ENCODE peak calls at places on chromosomes 6 and 20, in six cellular contexts. I is brain microvascular endothelial cell, A is fibroblast of pulmonary artery, U is transverse colon, R is A549, H is fibroblast of mammary gland. F is an unnamed sample.

GRCh38 chr20:1299522-1299921 is 29.4 kb downstream of the SDCBP2 start:
- DNase-seq in I (no peak), A (no peak), U (no peak), R (peak), H (no peak), F (no peak)

GRCh38 chr6:24489470-24489869 is at the start of gene GPLD1:
- DNase-seq in I (no peak), A (no peak), U (no peak), R (no peak), H (no peak), F (no peak)

GRCh38 chr6:52691718-52692117 is 20.8 kb downstream of the TMEM14A start:
- DNase-seq in I (no peak), A (peak), U (no peak), R (no peak), H (peak), F (peak)

GRCh38 chr6:109869398-109870165 is 108.5 kb upstream of the GPR6 start:
- DNase-seq in I (no peak), A (peak), U (no peak), R (no peak), H (peak), F (no peak)

GRCh38 chr6:69155467-69155866 is 520.4 kb downstream of the ADGRB3 start:
- DNase-seq in I (no peak), A (peak), U (no peak), R (no peak), H (no peak), F (no peak)

GRCh38 chr6:119758385-119758784 is 408.8 kb upstream of the MAN1A1 start:
- DNase-seq in I (no peak), A (no peak), U (no peak), R (no peak), H (no peak), F (no peak)

GRCh38 chr6:165922309-165922794 is 245.3 kb downstream of the TBXT start:
- DNase-seq in I (peak), A (peak), U (no peak), R (peak), H (no peak), F (no peak)

GRCh38 chr6:9938801-9939200 is 476.1 kb downstream of the TFAP2A start:
- DNase-seq in I (no peak), A (no peak), U (no peak), R (no peak), H (no peak), F (no peak)

GRCh38 chr6:85126448-85127178 is 323.3 kb upstream of the NT5E start:
- DNase-seq in I (peak), A (peak), U (peak), R (peak), H (peak), F (peak)

GRCh38 chr20:3804254-3804751 is 8.2 kb downstream of the CDC25B start:
- DNase-seq in I (no peak), A (no peak), U (no peak), R (no peak), H (no peak), F (no peak)

GRCh38 chr6:84434550-84434949 is 207.1 kb upstream of the CEP162 start:
- DNase-seq in I (no peak), A (no peak), U (no peak), R (no peak), H (no peak), F (no peak)

GRCh38 chr6:53793318-53793975 is 1.4 kb upstream of the LRRC1 start:
- DNase-seq in I (peak), A (peak), U (peak), R (peak), H (peak), F (peak)

GRCh38 chr20:24587384-24588046 is 118.1 kb downstream of the SYNDIG1 start:
- DNase-seq in I (no peak), A (no peak), U (no peak), R (no peak), H (no peak), F (peak)

GRCh38 chr6:73866305-73866704 is 170.3 kb downstream of the CD109 start:
- DNase-seq in I (no peak), A (no peak), U (no peak), R (no peak), H (no peak), F (no peak)

GRCh38 chr6:288861-289260 is 3.4 kb upstream of the DUSP22 start:
- DNase-seq in I (no peak), A (no peak), U (no peak), R (no peak), H (no peak), F (no peak)

GRCh38 chr6:161374971-161375873 is 101.4 kb upstream of the AGPAT4 start:
- DNase-seq in I (no peak), A (no peak), U (peak), R (peak), H (peak), F (no peak)

GRCh38 chr6:76351275-76351674 is 278.8 kb upstream of the IMPG1 start:
- DNase-seq in I (no peak), A (no peak), U (no peak), R (peak), H (no peak), F (no peak)

GRCh38 chr6:83862776-83863471 is 3.4 kb downstream of the CYB5R4 start:
- DNase-seq in I (no peak), A (no peak), U (no peak), R (no peak), H (no peak), F (no peak)

GRCh38 chr6:4776967-4777925 is 1.0 kb downstream of the CDYL start:
- DNase-seq in I (peak), A (peak), U (peak), R (peak), H (peak), F (peak)

GRCh38 chr20:31670371-31671228 is 32.9 kb downstream of the COX4I2 start:
- DNase-seq in I (peak), A (no peak), U (peak), R (no peak), H (no peak), F (no peak)

GRCh38 chr6:105091140-105091829 is 88.5 kb downstream of the POPDC3 start:
- DNase-seq in I (no peak), A (no peak), U (no peak), R (no peak), H (no peak), F (no peak)

GRCh38 chr6:15400572-15401004 is 154.7 kb downstream of the JARID2 start:
- DNase-seq in I (peak), A (peak), U (peak), R (peak), H (no peak), F (no peak)

GRCh38 chr6:37209461-37210205 is 39.7 kb downstream of the PIM1 start:
- DNase-seq in I (no peak), A (no peak), U (no peak), R (no peak), H (no peak), F (no peak)

GRCh38 chr6:121247386-121247785 is 86.9 kb downstream of the TBC1D32 start:
- DNase-seq in I (peak), A (peak), U (no peak), R (no peak), H (peak), F (no peak)

GRCh38 chr20:50788045-50788867 is 6.6 kb upstream of the BCAS4 start:
- DNase-seq in I (peak), A (peak), U (no peak), R (peak), H (peak), F (peak)

GRCh38 chr20:41059236-41059635 is 30.6 kb downstream of the TOP1 start:
- DNase-seq in I (no peak), A (no peak), U (no peak), R (no peak), H (no peak), F (no peak)

GRCh38 chr20:58718729-58719128 is 26.1 kb downstream of the NPEPL1 start:
- DNase-seq in I (no peak), A (no peak), U (peak), R (no peak), H (no peak), F (no peak)

GRCh38 chr6:168995526-168996100 is 258.0 kb downstream of the THBS2 start:
- DNase-seq in I (no peak), A (no peak), U (no peak), R (no peak), H (no peak), F (no peak)

GRCh38 chr20:19121463-19121862 is 91.0 kb upstream of the SLC24A3 start:
- DNase-seq in I (no peak), A (no peak), U (peak), R (no peak), H (no peak), F (no peak)

GRCh38 chr6:146741609-146742008 is 142.8 kb downstream of the ADGB start:
- DNase-seq in I (peak), A (peak), U (no peak), R (no peak), H (peak), F (peak)

GRCh38 chr20:33674294-33675126 is at the start of gene NECAB3:
- DNase-seq in I (peak), A (peak), U (peak), R (peak), H (peak), F (peak)

DNA sequence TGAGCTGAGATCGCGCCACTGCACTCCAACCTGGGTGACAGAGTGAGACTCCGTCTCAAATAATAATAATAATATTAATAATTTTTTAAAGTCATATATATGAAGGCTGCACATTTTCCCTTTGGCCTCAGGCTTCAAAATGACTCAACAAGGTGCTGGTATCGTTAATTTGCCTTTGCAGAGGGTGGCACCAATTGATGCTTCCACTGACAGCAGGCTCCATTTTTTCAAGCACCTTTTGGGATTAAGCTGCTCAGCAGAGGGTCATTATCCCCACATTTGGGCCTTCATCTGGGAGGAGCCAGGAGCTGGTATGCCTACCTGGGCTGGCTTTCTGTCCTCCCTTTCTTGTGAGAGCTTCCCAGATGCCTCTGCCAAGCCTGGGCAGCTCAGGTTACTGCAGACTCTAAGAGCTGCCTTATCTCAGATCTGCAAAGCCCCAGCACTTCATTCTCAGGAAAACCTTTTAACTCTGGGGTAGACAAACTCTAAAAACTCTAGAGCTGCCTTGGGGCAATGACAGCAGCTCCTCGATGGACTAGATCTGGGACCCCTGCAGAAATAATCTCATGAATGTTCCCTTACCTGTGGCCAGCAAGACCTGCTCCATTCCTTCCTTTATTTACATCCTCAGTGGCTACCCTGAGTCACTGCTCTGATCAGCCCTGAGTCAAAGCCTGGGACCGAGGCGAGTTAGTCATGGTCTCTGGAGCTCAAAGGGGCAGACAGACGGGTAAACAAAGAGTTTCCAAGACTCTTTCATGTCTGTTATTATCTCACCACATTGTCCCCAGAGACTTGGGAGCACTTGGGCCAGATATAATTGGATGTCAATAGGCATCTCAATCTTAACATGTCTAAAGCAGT is 80.0 kb upstream of the EYA2 start:
- DNase-seq in I (peak), A (peak), U (no peak), R (peak), H (peak), F (peak)
- H3K4me3 ChIP-seq in I (peak), A (no peak), U (no peak), R (no peak), H (no peak), F (no peak)

DNA sequence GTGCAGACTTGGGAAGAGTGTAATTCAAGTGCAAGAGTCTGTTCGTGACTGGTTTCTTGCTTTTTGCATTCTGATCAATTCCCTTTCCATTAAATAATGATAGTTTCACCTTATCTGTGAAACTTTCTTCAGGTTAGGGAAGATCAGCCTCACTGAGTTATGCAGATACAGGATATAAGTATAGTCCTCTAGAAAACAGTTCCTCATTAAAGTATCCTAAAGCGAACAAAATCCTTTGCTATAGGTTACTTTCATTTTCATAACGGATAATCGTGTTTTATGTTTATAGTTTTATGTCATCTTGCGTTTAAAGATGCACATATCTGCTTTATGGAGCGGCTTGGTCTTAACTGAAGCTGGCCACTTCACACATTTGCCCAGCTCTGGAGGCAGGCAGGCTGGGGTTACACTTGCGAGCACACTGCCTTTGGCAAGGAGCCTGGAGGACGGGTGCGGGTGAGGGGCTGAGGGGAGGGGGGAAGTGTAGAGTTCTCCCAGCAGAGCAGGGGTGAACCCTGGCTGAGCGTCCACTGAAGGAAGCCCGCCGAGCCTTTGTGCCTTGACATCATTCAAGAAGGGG is 123.5 kb upstream of the IFNGR1 start:
- DNase-seq in I (no peak), A (no peak), U (no peak), R (no peak), H (no peak), F (no peak)
- H3K4me3 ChIP-seq in I (peak), A (peak), U (peak), R (peak), H (peak), F (peak)

GRCh38 chr6:56940977-56941376 is 13.9 kb upstream of the BEND6 start:
- DNase-seq in I (no peak), A (no peak), U (no peak), R (no peak), H (no peak), F (no peak)

GRCh38 chr6:56932891-56933473 is 21.9 kb upstream of the BEND6 start:
- DNase-seq in I (no peak), A (no peak), U (no peak), R (no peak), H (no peak), F (no peak)

GRCh38 chr6:56933650-56934049 is 21.3 kb upstream of the BEND6 start:
- DNase-seq in I (no peak), A (no peak), U (no peak), R (no peak), H (no peak), F (no peak)

GRCh38 chr6:56940463-56940862 is 14.4 kb upstream of the BEND6 start:
- DNase-seq in I (no peak), A (no peak), U (no peak), R (no peak), H (no peak), F (no peak)

DNA sequence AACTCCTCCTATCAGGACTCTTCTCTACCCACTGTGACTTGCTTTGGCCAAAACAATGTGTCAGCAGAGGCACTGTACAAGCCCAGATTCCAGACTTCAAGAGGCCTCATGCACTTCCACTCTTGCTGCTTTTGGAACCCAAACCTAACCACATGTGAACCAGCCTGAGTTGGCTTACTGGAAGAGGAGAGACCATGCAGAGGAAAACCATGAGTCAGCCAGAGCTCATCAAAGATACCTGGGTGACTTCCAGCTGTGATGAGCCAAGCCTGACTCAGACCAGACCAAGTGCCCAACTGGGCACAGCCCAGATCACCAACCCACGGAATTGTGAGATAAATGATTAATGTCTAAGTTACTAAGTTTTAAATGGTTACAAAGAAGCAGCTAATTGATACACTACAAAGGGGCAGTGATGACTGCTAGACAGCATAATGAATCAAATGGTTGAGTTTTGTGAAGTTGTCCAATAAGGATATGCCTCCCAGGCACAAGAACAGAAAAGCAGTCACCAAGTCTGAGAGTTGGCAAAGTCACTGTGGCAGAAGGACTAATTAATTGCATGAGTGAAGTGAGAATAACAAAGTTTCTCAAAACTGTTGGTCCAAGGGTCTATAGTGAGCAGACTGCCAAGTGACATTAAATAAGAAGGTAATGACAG is 16.1 kb upstream of the BEND6 start:
- DNase-seq in I (peak), A (peak), U (no peak), R (peak), H (peak), F (peak)
- H3K4me3 ChIP-seq in I (no peak), A (no peak), U (no peak), R (no peak), H (no peak), F (peak)

GRCh38 chr20:48722002-48722731 is 105.6 kb downstream of the PREX1 start:
- DNase-seq in I (peak), A (peak), U (peak), R (no peak), H (no peak), F (peak)

GRCh38 chr20:48724891-48725588 is 102.8 kb downstream of the PREX1 start:
- DNase-seq in I (no peak), A (no peak), U (no peak), R (no peak), H (no peak), F (no peak)

GRCh38 chr20:48723308-48724264 is 104.2 kb downstream of the PREX1 start:
- DNase-seq in I (peak), A (no peak), U (peak), R (no peak), H (no peak), F (peak)

GRCh38 chr20:48721324-48722001 is 106.3 kb downstream of the PREX1 start:
- DNase-seq in I (no peak), A (no peak), U (no peak), R (no peak), H (no peak), F (no peak)

GRCh38 chr20:48722737-48723191 is 105.0 kb downstream of the PREX1 start:
- DNase-seq in I (peak), A (peak), U (no peak), R (peak), H (no peak), F (peak)
- H3K4me3 ChIP-seq in I (no peak), A (no peak), U (no peak), R (no peak), H (no peak), F (no peak)

GRCh38 chr6:11604215-11604614 is 66.7 kb downstream of the TMEM170B start:
- DNase-seq in I (no peak), A (no peak), U (no peak), R (no peak), H (no peak), F (no peak)
- H3K4me3 ChIP-seq in I (no peak), A (no peak), U (no peak), R (no peak), H (no peak), F (no peak)

GRCh38 chr20:44748005-44748370 is 2.3 kb downstream of the KCNK15 start:
- DNase-seq in I (no peak), A (no peak), U (no peak), R (no peak), H (peak), F (no peak)

GRCh38 chr20:44745122-44745521 is 543 bp upstream of the KCNK15 start:
- DNase-seq in I (no peak), A (no peak), U (no peak), R (no peak), H (no peak), F (no peak)

GRCh38 chr20:44747166-44748004 is 1.7 kb downstream of the KCNK15 start:
- DNase-seq in I (peak), A (peak), U (peak), R (peak), H (peak), F (peak)

GRCh38 chr20:44745560-44746366 is at the start of gene KCNK15:
- DNase-seq in I (no peak), A (no peak), U (peak), R (no peak), H (no peak), F (peak)

DNA sequence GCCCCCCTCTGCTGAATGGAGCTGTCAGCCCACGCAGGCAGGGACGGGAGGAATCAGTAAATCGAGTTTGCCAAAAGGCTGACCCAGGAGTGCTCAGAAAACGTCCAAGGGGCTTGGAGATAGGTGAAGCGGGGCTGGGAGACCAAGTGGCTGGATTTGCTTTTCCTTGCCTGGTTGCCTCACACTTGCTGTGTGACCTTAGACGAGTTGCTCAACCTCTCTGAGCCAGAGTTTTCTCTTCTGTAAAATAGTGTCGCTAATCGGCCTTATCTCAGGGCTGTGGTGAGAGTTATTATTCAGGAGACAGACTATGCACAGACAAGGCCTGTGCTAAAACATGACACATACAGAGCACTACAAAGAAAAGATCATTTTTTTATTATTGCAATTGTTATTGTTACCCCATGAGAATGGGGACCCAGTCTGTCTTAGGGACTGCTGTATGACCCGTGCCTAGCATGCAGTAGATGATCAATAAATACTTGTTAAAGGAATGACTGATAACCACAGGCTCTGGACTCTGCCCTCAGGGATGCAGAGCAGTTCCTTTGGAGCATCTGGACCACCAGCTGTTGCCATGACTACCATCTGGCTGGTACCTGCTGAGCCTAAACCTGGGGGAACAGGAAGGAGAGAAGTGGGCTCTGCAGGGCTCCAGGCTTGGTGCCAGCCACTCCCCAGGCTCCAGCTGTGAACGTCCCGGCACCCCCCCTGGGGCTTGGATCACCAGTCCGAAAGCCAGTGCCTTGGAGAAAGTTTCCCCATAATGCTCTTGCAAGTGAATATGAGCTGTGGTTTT is 901 bp downstream of the KCNK15 start:
- DNase-seq in I (no peak), A (no peak), U (no peak), R (no peak), H (no peak), F (no peak)
- H3K4me3 ChIP-seq in I (peak), A (peak), U (peak), R (peak), H (peak), F (peak)